ENCODE peak calls at places on chromosomes 12 and 14, in five cellular contexts. One of them, this sample, is unnamed.

GRCh38 chr14:65933400-65934068 is 521.0 kb downstream of the FUT8 start:
- DNase-seq in stimulated activated CD8-positive, alpha-beta memory T cell treated with anti-CD3 and anti-CD28 coated beads, Interleukin-12 subunit alpha, Interleukin-12 subunit beta, amount 100 ng/mL, for 1 hour: no peak
- DNase-seq in heart right ventricle: no peak
- DNase-seq in lung: no peak
- DNase-seq in mammary epithelial cell: no peak
- DNase-seq in this sample: no peak

GRCh38 chr12:101792046-101792931 is 38.5 kb downstream of the GNPTAB start:
- DNase-seq in stimulated activated CD8-positive, alpha-beta memory T cell treated with anti-CD3 and anti-CD28 coated beads, Interleukin-12 subunit alpha, Interleukin-12 subunit beta, amount 100 ng/mL, for 1 hour: no peak
- DNase-seq in heart right ventricle: no peak
- DNase-seq in lung: no peak
- DNase-seq in mammary epithelial cell: no peak
- DNase-seq in this sample: no peak

GRCh38 chr12:68240975-68241374 is 12.4 kb downstream of the IL22 start:
- DNase-seq in stimulated activated CD8-positive, alpha-beta memory T cell treated with anti-CD3 and anti-CD28 coated beads, Interleukin-12 subunit alpha, Interleukin-12 subunit beta, amount 100 ng/mL, for 1 hour: peak
- DNase-seq in heart right ventricle: no peak
- DNase-seq in lung: no peak
- DNase-seq in mammary epithelial cell: peak
- DNase-seq in this sample: peak

GRCh38 chr12:12121022-12121421 is 50.3 kb downstream of the BCL2L14 start:
- DNase-seq in stimulated activated CD8-positive, alpha-beta memory T cell treated with anti-CD3 and anti-CD28 coated beads, Interleukin-12 subunit alpha, Interleukin-12 subunit beta, amount 100 ng/mL, for 1 hour: no peak
- DNase-seq in heart right ventricle: no peak
- DNase-seq in lung: no peak
- DNase-seq in mammary epithelial cell: no peak
- DNase-seq in this sample: no peak

GRCh38 chr14:100687386-100687785 is 39.3 kb upstream of the DLK1 start:
- DNase-seq in stimulated activated CD8-positive, alpha-beta memory T cell treated with anti-CD3 and anti-CD28 coated beads, Interleukin-12 subunit alpha, Interleukin-12 subunit beta, amount 100 ng/mL, for 1 hour: no peak
- DNase-seq in heart right ventricle: no peak
- DNase-seq in lung: no peak
- DNase-seq in mammary epithelial cell: no peak
- DNase-seq in this sample: no peak

GRCh38 chr14:92385561-92385960 is 62.6 kb downstream of the SLC24A4 start:
- DNase-seq in stimulated activated CD8-positive, alpha-beta memory T cell treated with anti-CD3 and anti-CD28 coated beads, Interleukin-12 subunit alpha, Interleukin-12 subunit beta, amount 100 ng/mL, for 1 hour: no peak
- DNase-seq in heart right ventricle: no peak
- DNase-seq in lung: no peak
- DNase-seq in mammary epithelial cell: no peak
- DNase-seq in this sample: no peak

GRCh38 chr12:131986847-131987398 is 37.2 kb downstream of the EP400 start:
- DNase-seq in stimulated activated CD8-positive, alpha-beta memory T cell treated with anti-CD3 and anti-CD28 coated beads, Interleukin-12 subunit alpha, Interleukin-12 subunit beta, amount 100 ng/mL, for 1 hour: no peak
- DNase-seq in heart right ventricle: no peak
- DNase-seq in lung: no peak
- DNase-seq in mammary epithelial cell: no peak
- DNase-seq in this sample: no peak

GRCh38 chr12:122651520-122652224 is 51.5 kb downstream of the HCAR2 start:
- DNase-seq in stimulated activated CD8-positive, alpha-beta memory T cell treated with anti-CD3 and anti-CD28 coated beads, Interleukin-12 subunit alpha, Interleukin-12 subunit beta, amount 100 ng/mL, for 1 hour: no peak
- DNase-seq in heart right ventricle: no peak
- DNase-seq in lung: no peak
- DNase-seq in mammary epithelial cell: no peak
- DNase-seq in this sample: peak

GRCh38 chr12:94553130-94553519 is 93.5 kb upstream of the CEP83 start:
- DNase-seq in stimulated activated CD8-positive, alpha-beta memory T cell treated with anti-CD3 and anti-CD28 coated beads, Interleukin-12 subunit alpha, Interleukin-12 subunit beta, amount 100 ng/mL, for 1 hour: no peak
- DNase-seq in heart right ventricle: no peak
- DNase-seq in lung: no peak
- DNase-seq in mammary epithelial cell: peak
- DNase-seq in this sample: peak

GRCh38 chr14:104335611-104336010 is 197.2 kb downstream of the KIF26A start:
- DNase-seq in stimulated activated CD8-positive, alpha-beta memory T cell treated with anti-CD3 and anti-CD28 coated beads, Interleukin-12 subunit alpha, Interleukin-12 subunit beta, amount 100 ng/mL, for 1 hour: no peak
- DNase-seq in heart right ventricle: no peak
- DNase-seq in lung: no peak
- DNase-seq in mammary epithelial cell: no peak
- DNase-seq in this sample: no peak

GRCh38 chr12:113298472-113298817 is 36.5 kb downstream of the SLC8B1 start:
- DNase-seq in stimulated activated CD8-positive, alpha-beta memory T cell treated with anti-CD3 and anti-CD28 coated beads, Interleukin-12 subunit alpha, Interleukin-12 subunit beta, amount 100 ng/mL, for 1 hour: no peak
- DNase-seq in heart right ventricle: no peak
- DNase-seq in lung: no peak
- DNase-seq in mammary epithelial cell: no peak
- DNase-seq in this sample: no peak

GRCh38 chr14:67331368-67332125 is 28.1 kb downstream of the ATP6V1D start:
- DNase-seq in stimulated activated CD8-positive, alpha-beta memory T cell treated with anti-CD3 and anti-CD28 coated beads, Interleukin-12 subunit alpha, Interleukin-12 subunit beta, amount 100 ng/mL, for 1 hour: no peak
- DNase-seq in heart right ventricle: no peak
- DNase-seq in lung: no peak
- DNase-seq in mammary epithelial cell: peak
- DNase-seq in this sample: peak

GRCh38 chr14:71322660-71323250 is 415.5 kb downstream of the PCNX1 start:
- DNase-seq in stimulated activated CD8-positive, alpha-beta memory T cell treated with anti-CD3 and anti-CD28 coated beads, Interleukin-12 subunit alpha, Interleukin-12 subunit beta, amount 100 ng/mL, for 1 hour: no peak
- DNase-seq in heart right ventricle: peak
- DNase-seq in lung: no peak
- DNase-seq in mammary epithelial cell: peak
- DNase-seq in this sample: peak

GRCh38 chr14:75310295-75311059 is 31.8 kb downstream of the FOS start:
- DNase-seq in stimulated activated CD8-positive, alpha-beta memory T cell treated with anti-CD3 and anti-CD28 coated beads, Interleukin-12 subunit alpha, Interleukin-12 subunit beta, amount 100 ng/mL, for 1 hour: no peak
- DNase-seq in heart right ventricle: peak
- DNase-seq in lung: peak
- DNase-seq in mammary epithelial cell: peak
- DNase-seq in this sample: peak

This sample was measured in epithelial cell of esophagus.